ENCODE peak calls at places on chromosomes 12 and 14, in nine cellular contexts. Q, E, Z, P, U, Y, V, B and H are unnamed samples.

GRCh38 chr12:65263777-65264176 is 14.7 kb upstream of the MSRB3 start:
- DNase-seq in Q (no peak), Z (no peak), V (no peak), U (no peak), Y (no peak), B (no peak), P (no peak), E (no peak), H (no peak)

GRCh38 chr12:12425616-12426015 is 68.7 kb downstream of the BORCS5 start:
- DNase-seq in Q (no peak), Y (no peak), P (no peak), U (no peak), E (no peak), Z (peak; percentile 71), B (no peak), V (no peak), H (no peak)

GRCh38 chr12:57242691-57243454 is 8.1 kb downstream of the STAC3 start:
- DNase-seq in Z (peak; percentile 35), U (no peak), E (peak; percentile 89), Y (peak; percentile 65), B (no peak), Q (peak; percentile 63), V (no peak), P (no peak), H (no peak)

GRCh38 chr12:1234073-1234472 is 243.1 kb downstream of the ERC1 start:
- DNase-seq in P (no peak), Y (peak; percentile 40), Q (no peak), B (no peak), Z (peak; percentile 49), U (no peak), V (no peak), E (no peak), H (no peak)

GRCh38 chr12:25256005-25256404 is 5.3 kb upstream of the KRAS start:
- DNase-seq in Q (no peak), B (no peak), E (no peak), P (no peak), V (no peak), Z (no peak), U (no peak), Y (peak; percentile 30), H (no peak)

GRCh38 chr14:55336161-55336560 is 64.9 kb downstream of the FBXO34 start:
- DNase-seq in V (no peak), Q (peak; percentile 42), P (no peak), U (no peak), Z (no peak), E (no peak), Y (no peak), B (no peak), H (no peak)

GRCh38 chr12:71719647-71720370 is 33.9 kb downstream of the TMEM19 start:
- DNase-seq in E (no peak), V (peak; percentile 22), B (no peak), P (no peak), U (no peak), Y (no peak), Q (no peak), Z (peak; percentile 16), H (no peak)

GRCh38 chr14:37546621-37547447 is 48.2 kb downstream of the FOXA1 start:
- DNase-seq in B (no peak), E (no peak), Q (no peak), Z (peak; percentile 30), P (no peak), V (peak; percentile 20), Y (no peak), U (no peak), H (no peak)

GRCh38 chr12:8078400-8078799 is 3.7 kb upstream of the NECAP1 start:
- DNase-seq in Z (peak; percentile 87), B (no peak), V (no peak), E (no peak), Y (peak; percentile 23), P (no peak), U (no peak), Q (no peak), H (no peak)

GRCh38 chr12:94560416-94561221 is 89.7 kb downstream of the TMCC3 start:
- DNase-seq in Q (no peak), Y (no peak), Z (peak; percentile 53), E (peak; percentile 80), B (no peak), U (peak; percentile 50), P (no peak), V (peak; percentile 22), H (no peak)

GRCh38 chr12:5480218-5480952 is 48.5 kb downstream of the NTF3 start:
- DNase-seq in Y (no peak), Q (no peak), U (peak; percentile 44), B (no peak), Z (peak; percentile 59), E (no peak), P (no peak), V (no peak), H (no peak)

GRCh38 chr12:109113661-109114321 is 2.6 kb upstream of the ACACB start:
- DNase-seq in B (no peak), Q (no peak), E (no peak), P (no peak), V (no peak), Z (no peak), Y (peak; percentile 36), U (no peak), H (no peak)

GRCh38 chr12:109109756-109110350 is 6.5 kb upstream of the ACACB start:
- DNase-seq in E (peak; percentile 59), P (no peak), V (no peak), Q (no peak), B (no peak), Y (no peak), U (no peak), Z (no peak), H (no peak)

GRCh38 chr12:109112720-109113465 is 3.5 kb upstream of the ACACB start:
- DNase-seq in V (no peak), Y (peak; percentile 49), E (peak; percentile 6), B (no peak), P (no peak), Q (no peak), U (no peak), Z (no peak), H (no peak)

GRCh38 chr12:109114644-109115043 is 1.7 kb upstream of the ACACB start:
- DNase-seq in V (no peak), P (no peak), B (no peak), Y (no peak), Z (no peak), Q (no peak), U (no peak), E (no peak), H (no peak)

GRCh38 chr12:109111775-109112491 is 4.5 kb upstream of the ACACB start:
- DNase-seq in Y (peak; percentile 79), U (peak; percentile 79), V (peak; percentile 51), B (no peak), Q (peak; percentile 76), P (peak; percentile 89), Z (peak; percentile 49), E (peak; percentile 79), H (peak; percentile 70)
- TF ChIP-seq POLR2A in Y (no peak), U (no peak), V (no peak), B (no peak), Q (no peak), P (no peak), Z (no peak), E (no peak), H (no peak)

GRCh38 chr14:21537088-21537424 is 10.9 kb upstream of the SALL2 start:
- DNase-seq in U (no peak), V (no peak), Z (no peak), P (no peak), E (no peak), B (no peak), Q (no peak), Y (no peak), H (no peak)

GRCh38 chr14:21535545-21536394 is 9.6 kb upstream of the SALL2 start:
- DNase-seq in Q (no peak), Z (no peak), Y (no peak), V (no peak), B (no peak), P (no peak), E (no peak), U (no peak), H (no peak)

GRCh38 chr14:21534576-21534975 is 8.4 kb upstream of the SALL2 start:
- DNase-seq in Z (no peak), Y (no peak), E (no peak), V (no peak), Q (no peak), B (no peak), U (no peak), P (no peak), H (no peak)

GRCh38 chr14:21539154-21539940 is 13.2 kb upstream of the SALL2 start:
- DNase-seq in Q (no peak), E (no peak), P (no peak), V (no peak), Z (no peak), U (no peak), B (no peak), Y (no peak), H (no peak)

GRCh38 chr14:21536395-21537087 is 10.4 kb upstream of the SALL2 start:
- DNase-seq in V (no peak), E (no peak), B (no peak), Z (no peak), P (no peak), U (no peak), Q (no peak), Y (no peak), H (no peak)
- H3K4me3 ChIP-seq in V (peak overlapping the region; percentile 3), E (peak overlapping the region; percentile 6), B (peak overlapping the region; percentile 24), Z (no peak overlapping the region), P (peak overlapping the region; percentile 48), U (peak overlapping the region; percentile 7), Q (peak overlapping the region; percentile 37), Y (no peak overlapping the region), H (peak overlapping the region; percentile 35)

DNA sequence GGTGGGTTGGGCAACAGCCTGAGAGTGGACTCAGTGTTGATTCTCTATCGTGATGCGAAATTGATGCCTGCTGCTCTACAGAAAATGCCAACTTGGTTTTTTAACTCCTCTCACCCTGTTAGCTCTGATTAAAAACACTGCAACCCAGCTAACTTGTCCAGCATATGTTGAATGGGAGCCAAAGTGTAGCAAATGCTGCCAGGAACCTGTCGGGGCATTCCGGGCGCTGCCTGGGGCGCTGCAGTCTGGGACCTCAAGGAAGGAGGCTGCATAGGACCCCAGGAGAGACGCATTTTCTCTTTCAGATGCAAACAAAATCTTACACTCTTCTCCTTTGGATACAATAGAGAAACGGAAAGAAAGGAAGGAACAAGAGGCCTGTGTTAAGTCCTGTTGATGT is 3.9 kb downstream of the B3GNT4 start:
- DNase-seq in P (no peak), V (no peak), Z (no peak), B (no peak), U (no peak), Y (no peak), E (no peak), Q (no peak), H (no peak)
- H3K36me3 ChIP-seq in P (peaks cover 62% of the 10 kb centered on the region), V (peaks cover 8% of the 10 kb centered on the region), Z (peaks cover 33% of the 10 kb centered on the region), B (peaks cover 17% of the 10 kb centered on the region), U (no peaks in the 10 kb centered on the region), Y (peaks cover 4% of the 10 kb centered on the region), E (peaks cover 60% of the 10 kb centered on the region), Q (peaks cover 60% of the 10 kb centered on the region), H (no peaks in the 10 kb centered on the region)

GRCh38 chr14:90303382-90303943 is 28.3 kb downstream of the NRDE2 start:
- DNase-seq in Z (no peak), Q (no peak), E (no peak), P (no peak), B (no peak), Y (no peak), U (no peak), V (no peak), H (no peak)
- TF ChIP-seq POLR2A in Z (no peak), Q (no peak), E (no peak), P (no peak), B (no peak), Y (no peak), U (no peak), V (no peak), H (no peak)